ENCODE peak calls at places on chromosomes 11 and 22, in eight cellular contexts. F, H, C, E, W, G, N and U are unnamed samples.

GRCh38 chr11:68709064-68709463 is 24.7 kb downstream of the GAL start:
- DNase-seq in F (no peak), H (no peak), C (no peak), E (no peak), W (no peak), G (no peak), N (no peak), U (no peak)

GRCh38 chr11:12232819-12233601 is 122.6 kb downstream of the MICAL2 start:
- DNase-seq in F (no peak), H (peak), C (peak), E (no peak), W (peak), G (no peak), N (no peak), U (peak)

GRCh38 chr11:15716550-15716949 is 601.8 kb downstream of the INSC start:
- DNase-seq in F (no peak), H (no peak), C (peak), E (no peak), W (peak), G (no peak), N (no peak), U (peak)

GRCh38 chr22:23895599-23896144 is 1.5 kb downstream of the MIF start:
- DNase-seq in F (no peak), H (no peak), C (no peak), E (no peak), W (no peak), G (no peak), N (no peak), U (no peak)

GRCh38 chr11:45043755-45044475 is 93.2 kb upstream of the TP53I11 start:
- DNase-seq in F (no peak), H (no peak), C (no peak), E (no peak), W (no peak), G (no peak), N (no peak), U (no peak)

GRCh38 chr11:65128182-65129145 is 5.9 kb downstream of the SYVN1 start:
- DNase-seq in F (no peak), H (no peak), C (no peak), E (no peak), W (no peak), G (no peak), N (no peak), U (no peak)

GRCh38 chr22:38177044-38177443 is 4.6 kb downstream of the PLA2G6 start:
- DNase-seq in F (no peak), H (no peak), C (no peak), E (no peak), W (no peak), G (no peak), N (no peak), U (no peak)

GRCh38 chr11:16784671-16785070 is 46.2 kb downstream of the C11orf58 start:
- DNase-seq in F (no peak), H (no peak), C (no peak), E (no peak), W (no peak), G (no peak), N (no peak), U (no peak)

GRCh38 chr11:72738199-72739141 is 13.7 kb downstream of the ARAP1 start:
- DNase-seq in F (no peak), H (no peak), C (peak), E (no peak), W (peak), G (peak), N (no peak), U (peak)

GRCh38 chr11:71301046-71301857 is 48.9 kb upstream of the SHANK2 start:
- DNase-seq in F (peak), H (no peak), C (no peak), E (no peak), W (no peak), G (no peak), N (no peak), U (no peak)